ENCODE peak calls at places on chromosome 10, in five cellular contexts. A is WTC11, V is GM12878, R is HepG2, M is K562. I is an unnamed sample.

GRCh38 chr10:131865223-131865917 is 35.4 kb upstream of the PPP2R2D start:
- DNase-seq in M (no peak), A (no peak), V (no peak), R (no peak), I (no peak)

GRCh38 chr10:133083422-133084100 is 4.2 kb upstream of the ADGRA1 start:
- DNase-seq in V (no peak), M (no peak), R (no peak), A (no peak), I (no peak)

GRCh38 chr10:99234067-99234738 is 1.4 kb downstream of the HPSE2 start:
- DNase-seq in R (no peak), A (peak; percentile 70), M (no peak), V (peak; percentile 17), I (peak; percentile 72)

GRCh38 chr10:100438674-100439315 is 24.0 kb upstream of the WNT8B start:
- DNase-seq in M (no peak), V (no peak), R (no peak), A (no peak), I (no peak)

GRCh38 chr10:79221110-79222051 is 125.9 kb upstream of the PPIF start:
- DNase-seq in R (no peak), A (peak; percentile 40), M (peak; percentile 53), V (no peak), I (no peak)

GRCh38 chr10:124739119-124739921 is 4.9 kb downstream of the FAM53B start:
- DNase-seq in V (no peak), A (no peak), M (no peak), R (no peak), I (no peak)

GRCh38 chr10:707456-707855 is 18.0 kb upstream of the DIP2C start:
- DNase-seq in V (no peak), R (no peak), M (no peak), A (no peak), I (no peak)

GRCh38 chr10:132321726-132322125 is 10.3 kb upstream of the LRRC27 start:
- DNase-seq in A (no peak), R (no peak), V (no peak), M (no peak), I (no peak)

GRCh38 chr10:68032113-68032512 is 43.0 kb downstream of the HERC4 start:
- DNase-seq in M (no peak), V (no peak), R (no peak), A (no peak), I (no peak)

GRCh38 chr10:17061418-17061817 is 68.2 kb downstream of the CUBN start:
- DNase-seq in R (no peak), M (peak; percentile 9), V (no peak), A (no peak), I (no peak)

GRCh38 chr10:48805848-48806247 is 121.2 kb downstream of the WDFY4 start:
- DNase-seq in R (no peak), A (no peak), V (no peak), M (no peak), I (no peak)

GRCh38 chr10:101829561-101830315 is 11.5 kb upstream of the OGA start:
- DNase-seq in R (no peak), V (no peak), M (peak; percentile 87), A (peak; percentile 81), I (peak; percentile 78)

GRCh38 chr10:131109746-131110145 is 201.8 kb downstream of the TCERG1L start:
- DNase-seq in M (no peak), R (no peak), V (no peak), A (no peak), I (no peak)

GRCh38 chr10:74434577-74434976 is 283.6 kb downstream of the ADK start:
- DNase-seq in R (no peak), A (no peak), V (no peak), M (no peak), I (no peak)

GRCh38 chr10:7547825-7548224 is 118.9 kb downstream of the ITIH5 start:
- DNase-seq in M (no peak), V (no peak), R (no peak), A (no peak), I (no peak)

GRCh38 chr10:23155166-23155565 is 36.9 kb upstream of the PTF1A start:
- DNase-seq in R (no peak), A (no peak), M (no peak), V (no peak), I (no peak)

GRCh38 chr10:90561666-90562065 is 296.2 kb downstream of the HTR7 start:
- DNase-seq in A (no peak), M (no peak), R (no peak), V (no peak), I (no peak)

GRCh38 chr10:47331491-47331890 is 9.2 kb downstream of the GDF2 start:
- DNase-seq in A (no peak), M (no peak), R (no peak), V (no peak), I (no peak)

GRCh38 chr10:110400173-110400947 is 95.6 kb upstream of the SMNDC1 start:
- DNase-seq in R (no peak), V (no peak), M (no peak), A (no peak), I (no peak)

GRCh38 chr10:93710333-93710909 is 8.0 kb upstream of the FRA10AC1 start:
- DNase-seq in R (no peak), V (no peak), M (no peak), A (no peak), I (no peak)
- TF ChIP-seq ATF2 in R (no peak), V (no peak), M (no peak), A (no peak), I (no peak)

GRCh38 chr10:21534611-21535493 is 820 bp downstream of the MLLT10 start:
- DNase-seq in M (peak; percentile 81), V (no peak), R (peak; percentile 60), A (peak; percentile 60), I (peak; percentile 72)
- TF ChIP-seq ATF2 in M (no peak), V (no peak), R (no peak), A (no peak), I (no peak)

GRCh38 chr10:32459072-32459703 is 13.2 kb downstream of the CCDC7 start:
- DNase-seq in R (no peak), A (no peak), V (no peak), M (no peak), I (no peak)

DNA sequence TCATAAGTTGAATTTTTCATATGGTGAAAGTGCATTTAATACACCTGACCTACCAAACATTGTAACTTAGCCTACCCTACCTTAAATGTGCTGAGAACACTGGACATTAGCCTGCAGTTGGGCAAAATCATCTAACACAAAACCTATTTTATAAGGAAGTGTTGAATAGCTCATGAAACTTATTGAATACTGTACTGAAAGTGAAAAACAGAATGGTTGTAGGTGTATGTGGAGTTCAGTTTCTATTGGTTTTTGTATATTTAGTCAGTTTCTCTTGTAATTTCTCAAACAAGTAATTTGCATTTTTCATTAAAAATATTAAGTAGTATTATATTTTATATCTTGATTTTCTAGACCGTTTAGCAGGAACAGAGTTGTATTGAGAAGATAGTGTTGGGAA is 15.3 kb downstream of the CCDC7 start:
- DNase-seq in M (no peak), A (no peak), V (no peak), R (no peak), I (no peak)
- TF ChIP-seq ATF2 in M (no peak), A (no peak), V (no peak), R (no peak), I (no peak)

GRCh38 chr10:52566471-52567246 is 205.9 kb downstream of the MBL2 start:
- DNase-seq in V (no peak), R (peak; percentile 16), M (no peak), A (no peak), I (no peak)
- TF ChIP-seq ATF2 in V (no peak), R (no peak), M (no peak), A (no peak), I (no peak)